ENCODE peak calls at places on chromosomes 3 and 15, in four cellular contexts. D is IMR-90, X is transverse colon, P is NB4. J is an unnamed sample.

GRCh38 chr15:31272558-31273257 is 53.9 kb upstream of the KLF13 start:
- DNase-seq in D (no peak), X (peak), P (peak), J (no peak)

GRCh38 chr15:77538011-77538410 is 94.7 kb downstream of the LINGO1 start:
- DNase-seq in D (no peak), X (no peak), P (no peak), J (no peak)

GRCh38 chr3:37223084-37223975 is 48.9 kb upstream of the LRRFIP2 start:
- DNase-seq in D (peak), X (no peak), P (peak), J (no peak)

GRCh38 chr3:177995006-177995732 is 541.1 kb upstream of the KCNMB2 start:
- DNase-seq in D (no peak), X (no peak), P (no peak), J (no peak)

GRCh38 chr3:24119321-24119751 is 174.2 kb downstream of the NR1D2 start:
- DNase-seq in D (peak), X (no peak), P (peak), J (no peak)

GRCh38 chr3:177536873-177537272 is 339.6 kb upstream of the TBL1XR1 start:
- DNase-seq in D (no peak), X (no peak), P (no peak), J (no peak)

GRCh38 chr3:107283948-107284347 is 93.3 kb upstream of the CCDC54 start:
- DNase-seq in D (no peak), X (no peak), P (no peak), J (no peak)

GRCh38 chr3:74106882-74107281 is 482.1 kb upstream of the PDZRN3 start:
- DNase-seq in D (no peak), X (no peak), P (no peak), J (no peak)

GRCh38 chr15:28917791-28918140 is 32.0 kb downstream of the APBA2 start:
- DNase-seq in D (no peak), X (no peak), P (no peak), J (no peak)

GRCh38 chr3:142315083-142315482 is 89.7 kb upstream of the GK5 start:
- DNase-seq in D (peak), X (no peak), P (no peak), J (no peak)

GRCh38 chr3:13420817-13421755 is 964 bp upstream of the NUP210 start:
- DNase-seq in D (no peak), X (peak), P (peak), J (peak)

GRCh38 chr3:28905798-28906197 is 375.1 kb upstream of the RBMS3 start:
- DNase-seq in D (no peak), X (no peak), P (no peak), J (no peak)

GRCh38 chr15:99165020-99165790 is 60.3 kb downstream of the SYNM start:
- DNase-seq in D (no peak), X (no peak), P (no peak), J (no peak)

GRCh38 chr3:187210555-187211327 is 13.5 kb downstream of the RTP1 start:
- DNase-seq in D (peak), X (no peak), P (no peak), J (no peak)

GRCh38 chr3:40617084-40617483 is 92.3 kb downstream of the ZNF621 start:
- DNase-seq in D (no peak), X (no peak), P (no peak), J (no peak)

GRCh38 chr15:37907136-37907535 is 27.3 kb upstream of the TMCO5A start:
- DNase-seq in D (peak), X (no peak), P (no peak), J (no peak)

GRCh38 chr15:80854104-80854503 is 74.9 kb downstream of the CEMIP start:
- DNase-seq in D (no peak), X (no peak), P (no peak), J (no peak)

GRCh38 chr3:38636881-38637280 is 12.6 kb downstream of the SCN5A start:
- DNase-seq in D (no peak), X (no peak), P (no peak), J (no peak)

GRCh38 chr3:51722362-51722761 is 15.5 kb downstream of the GRM2 start:
- DNase-seq in D (no peak), X (no peak), P (peak), J (no peak)

GRCh38 chr3:156718622-156719300 is 44.4 kb downstream of the TIPARP start:
- DNase-seq in D (peak), X (no peak), P (no peak), J (no peak)

GRCh38 chr3:50156991-50157493 is 1.9 kb downstream of the SEMA3F start:
- DNase-seq in D (peak), X (peak), P (no peak), J (no peak)
- H3K4me3 ChIP-seq in D (peak), X (no peak), P (no peak), J (no peak)

GRCh38 chr3:100260685-100261480 is at the start of gene TBC1D23:
- DNase-seq in D (peak), X (peak), P (peak), J (peak)
- TF ChIP-seq POLR2A in D (peak), X (peak), P (peak), J (peak)

DNA sequence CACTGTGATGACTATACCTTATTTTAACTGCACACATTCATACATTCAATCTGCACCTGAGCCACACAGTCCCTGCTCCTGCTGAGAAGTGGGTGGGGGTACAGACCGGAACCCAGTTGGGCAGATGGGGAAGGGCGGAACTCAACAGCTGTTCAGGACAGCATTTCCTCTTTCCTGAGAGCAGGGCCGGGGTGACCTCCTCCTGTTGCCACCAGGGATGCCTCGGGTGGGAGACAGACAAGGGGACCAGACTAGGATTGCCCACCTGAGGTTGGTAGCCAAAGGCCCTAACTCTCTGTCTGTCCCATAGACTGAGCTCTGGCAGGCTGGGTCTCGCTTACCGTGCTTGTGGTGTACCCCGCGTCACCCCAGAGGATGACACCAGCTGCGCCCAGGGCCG is 3.9 kb downstream of the HYAL2 start:
- DNase-seq in D (no peak), X (no peak), P (no peak), J (no peak)
- H3K4me3 ChIP-seq in D (no peak), X (no peak), P (no peak), J (no peak)

GRCh38 chr15:74608776-74609175 is 6.9 kb upstream of the CLK3 start:
- DNase-seq in D (no peak), X (no peak), P (no peak), J (no peak)

GRCh38 chr15:74603026-74603788 is 12.4 kb upstream of the CLK3 start:
- DNase-seq in D (no peak), X (no peak), P (no peak), J (no peak)

GRCh38 chr15:74604983-74605809 is 10.4 kb upstream of the CLK3 start:
- DNase-seq in D (no peak), X (no peak), P (no peak), J (no peak)

GRCh38 chr15:74605810-74606179 is 9.8 kb upstream of the CLK3 start:
- DNase-seq in D (no peak), X (no peak), P (no peak), J (no peak)

DNA sequence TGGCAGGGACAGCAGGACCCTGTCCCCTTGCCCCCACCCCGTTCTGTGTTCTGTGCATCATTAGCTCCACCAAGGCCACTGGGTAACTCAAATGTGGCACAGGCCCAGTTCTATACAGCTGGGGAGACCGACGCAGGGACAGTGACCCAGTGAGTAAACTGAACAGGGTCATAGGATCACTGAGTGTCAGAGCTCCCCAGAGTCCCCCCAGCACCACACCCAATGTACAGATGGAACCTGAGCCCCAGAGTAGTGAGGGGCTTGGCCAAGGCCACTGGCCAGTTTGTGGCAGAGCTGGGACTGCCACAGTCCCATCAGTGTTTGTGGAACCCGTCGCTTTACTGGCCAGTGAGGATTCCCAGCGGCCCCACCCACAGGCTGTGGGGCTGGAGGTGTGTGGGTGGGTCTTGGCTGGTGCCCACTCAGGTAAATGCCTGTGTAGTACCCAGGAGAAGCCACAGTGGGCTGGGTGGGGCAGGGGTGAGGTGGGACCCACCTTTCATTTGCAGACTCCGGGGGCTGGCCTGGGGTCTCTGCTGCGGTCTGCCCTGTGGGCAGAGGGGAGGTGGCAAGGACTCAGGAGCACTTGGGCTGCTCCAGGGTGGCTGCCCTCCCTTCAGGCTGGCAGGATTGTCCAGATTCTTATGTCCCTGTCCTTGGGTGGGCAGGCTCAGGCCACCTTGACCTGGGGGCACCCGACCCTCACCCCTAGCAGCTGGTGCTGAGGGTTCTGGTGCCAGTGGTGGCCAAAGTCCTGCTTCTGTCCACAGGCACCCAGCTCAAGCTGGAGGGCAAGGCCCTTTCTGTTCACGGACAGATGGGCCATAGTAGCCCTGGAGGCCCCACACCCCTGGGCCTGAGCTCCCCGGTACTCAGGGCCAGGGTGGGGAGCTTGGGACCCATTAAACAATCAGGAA is 11.6 kb upstream of the CLK3 start:
- DNase-seq in D (no peak), X (no peak), P (no peak), J (no peak)
- TF ChIP-seq POLR2A in D (no peak), X (no peak), P (no peak), J (no peak)

GRCh38 chr15:70569139-70569717 is 194.1 kb downstream of the UACA start:
- DNase-seq in D (peak), X (no peak), P (peak), J (no peak)

GRCh38 chr15:70562906-70563305 is 200.5 kb downstream of the UACA start:
- DNase-seq in D (no peak), X (no peak), P (no peak), J (no peak)

GRCh38 chr15:70566989-70567388 is 196.4 kb downstream of the UACA start:
- DNase-seq in D (no peak), X (no peak), P (no peak), J (no peak)

GRCh38 chr15:70563561-70564095 is 199.7 kb downstream of the UACA start:
- DNase-seq in D (no peak), X (no peak), P (no peak), J (no peak)

GRCh38 chr15:70566047-70566835 is 197.1 kb downstream of the UACA start:
- DNase-seq in D (no peak), X (no peak), P (no peak), J (peak)
- H3K4me3 ChIP-seq in D (no peak), X (no peak), P (no peak), J (no peak)